ENCODE peak calls at places on chromosomes 3 and 15, in nine cellular contexts. N is heart left ventricle, J is neural progenitor cell, K is keratinocyte, H is mesendoderm, D is fibroblast of lung, R is cardiac muscle cell, F is heart right ventricle, V is gastrocnemius medialis. Y is an unnamed sample. For H3K4me1, the result is how much of the 10 kb centered on the place peaks cover.

GRCh38 chr3:97265237-97266005 is 451.0 kb downstream of the EPHA6 start:
- DNase-seq in N (no peak), J (no peak), K (no peak), H (no peak), D (no peak), R (no peak), F (no peak), V (no peak), Y (no peak)

GRCh38 chr3:58164916-58165821 is 45.6 kb downstream of the DNASE1L3 start:
- DNase-seq in N (no peak), J (peak), K (no peak), H (peak), D (no peak), R (peak), F (no peak), V (no peak), Y (no peak)

GRCh38 chr3:49362579-49362978 is 4.4 kb upstream of the GPX1 start:
- DNase-seq in N (peak), J (no peak), K (no peak), H (no peak), D (no peak), R (no peak), F (no peak), V (no peak), Y (no peak)

GRCh38 chr3:23800731-23801130 is 5.0 kb upstream of the UBE2E1 start:
- DNase-seq in N (no peak), J (no peak), K (no peak), H (no peak), D (peak), R (no peak), F (no peak), V (no peak), Y (no peak)

GRCh38 chr15:51162865-51163762 is 68.4 kb upstream of the TNFAIP8L3 start:
- DNase-seq in N (no peak), J (peak), K (peak), H (peak), D (peak), R (peak), F (peak), V (peak), Y (peak)

GRCh38 chr15:28099555-28100140 is 533 bp upstream of the OCA2 start:
- DNase-seq in N (no peak), J (no peak), K (no peak), H (no peak), D (no peak), R (no peak), F (no peak), V (no peak), Y (no peak)

GRCh38 chr3:11565492-11565891 is 78.2 kb downstream of the VGLL4 start:
- DNase-seq in N (no peak), J (no peak), K (no peak), H (no peak), D (no peak), R (no peak), F (no peak), V (no peak), Y (no peak)

GRCh38 chr3:53845103-53845880 is 927 bp downstream of the CHDH start:
- DNase-seq in N (no peak), J (peak), K (no peak), H (peak), D (peak), R (peak), F (peak), V (peak), Y (peak)

GRCh38 chr15:29822685-29823459 is 604 bp upstream of the TJP1 start:
- DNase-seq in N (peak), J (peak), K (no peak), H (peak), D (peak), R (peak), F (peak), V (peak), Y (no peak)

GRCh38 chr15:56232058-56232457 is 11.6 kb downstream of the RFX7 start:
- DNase-seq in N (no peak), J (no peak), K (no peak), H (peak), D (no peak), R (no peak), F (no peak), V (no peak), Y (no peak)

GRCh38 chr15:100902436-100903190 is 16.5 kb upstream of the LRRK1 start:
- DNase-seq in N (peak), J (no peak), K (peak), H (no peak), D (peak), R (no peak), F (peak), V (peak), Y (no peak)

GRCh38 chr15:38623744-38624143 is 59.1 kb upstream of the RASGRP1 start:
- DNase-seq in N (no peak), J (no peak), K (no peak), H (no peak), D (no peak), R (no peak), F (peak), V (peak), Y (no peak)

GRCh38 chr3:65787340-65787739 is 251.4 kb downstream of the MAGI1 start:
- DNase-seq in N (no peak), J (no peak), K (no peak), H (no peak), D (no peak), R (no peak), F (no peak), V (no peak), Y (no peak)

GRCh38 chr15:86311568-86312280 is 232.1 kb downstream of the AGBL1 start:
- DNase-seq in N (no peak), J (no peak), K (no peak), H (no peak), D (no peak), R (no peak), F (no peak), V (no peak), Y (no peak)

GRCh38 chr3:190382082-190382481 is 5.9 kb upstream of the CLDN16 start:
- DNase-seq in N (no peak), J (no peak), K (peak), H (no peak), D (peak), R (no peak), F (no peak), V (no peak), Y (no peak)

GRCh38 chr15:80423215-80423614 is 19.0 kb downstream of the ARNT2 start:
- DNase-seq in N (no peak), J (no peak), K (no peak), H (no peak), D (peak), R (no peak), F (no peak), V (no peak), Y (no peak)

DNA sequence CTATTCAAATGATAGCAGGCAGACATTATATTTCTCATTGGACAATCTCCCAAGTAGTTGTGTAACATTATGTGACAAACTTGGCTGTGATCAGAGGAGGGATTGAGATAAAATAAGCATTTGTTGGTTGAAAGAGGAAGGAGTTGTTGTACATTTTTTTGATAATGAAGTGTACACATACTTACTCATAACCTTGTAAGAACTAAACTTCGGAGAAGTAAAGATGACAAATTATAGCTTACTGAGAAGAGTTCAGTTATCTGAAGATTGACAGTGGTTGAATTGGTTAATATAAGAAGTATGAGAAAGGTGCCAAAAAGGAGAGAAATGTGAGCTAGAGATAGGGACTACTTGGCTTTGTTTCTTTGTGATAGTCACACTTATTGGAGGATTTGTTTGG is 32.6 kb downstream of the STT3B start:
- DNase-seq in N (no peak), J (no peak), K (no peak), H (no peak), D (no peak), R (no peak), F (no peak), V (no peak), Y (no peak)
- H3K4me3 ChIP-seq in N (no peak), J (no peak), K (no peak), H (no peak), D (no peak), R (no peak), F (no peak), V (no peak), Y (no peak)

DNA sequence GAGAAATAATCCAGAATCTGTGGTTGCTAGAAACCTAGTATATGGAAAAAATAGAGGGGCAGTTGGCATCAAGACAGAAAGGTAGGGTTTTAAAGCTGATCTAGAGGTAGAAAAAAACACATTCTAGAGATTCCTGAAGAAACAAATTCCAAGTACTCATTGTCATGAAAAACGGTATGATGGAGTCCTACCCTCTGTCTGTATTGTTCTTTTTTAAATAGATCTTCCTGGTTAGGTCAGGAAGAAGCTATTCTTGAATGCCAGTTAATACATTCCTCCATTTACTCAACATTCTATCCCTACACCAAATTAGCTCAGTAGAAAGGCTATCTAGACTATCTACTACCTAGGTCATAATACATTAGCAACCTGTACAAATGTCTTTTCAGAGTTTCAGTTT is 364.7 kb downstream of the FHIT start:
- DNase-seq in N (no peak), J (no peak), K (no peak), H (peak), D (no peak), R (no peak), F (no peak), V (no peak), Y (peak)
- H3K27ac ChIP-seq in N (no peak), J (no peak), K (no peak), H (no peak), D (no peak), R (no peak), F (no peak), V (no peak), Y (no peak)

GRCh38 chr3:183114779-183115178 is 15.5 kb upstream of the MCCC1 start:
- DNase-seq in N (no peak), J (peak), K (no peak), H (peak), D (no peak), R (no peak), F (no peak), V (no peak), Y (no peak)
- H3K4me1 ChIP-seq in N (under half), J (under half), K (under half), H (under half), D (under half), R (under half), F (under half), V (under half), Y (under half)

GRCh38 chr3:73523661-73524060 is 101.1 kb downstream of the PDZRN3 start:
- DNase-seq in N (no peak), J (no peak), K (no peak), H (no peak), D (no peak), R (no peak), F (no peak), V (no peak), Y (no peak)

GRCh38 chr3:73520931-73521461 is 103.7 kb downstream of the PDZRN3 start:
- DNase-seq in N (no peak), J (no peak), K (no peak), H (no peak), D (peak), R (no peak), F (no peak), V (peak), Y (no peak)

GRCh38 chr3:73525591-73525990 is 99.2 kb downstream of the PDZRN3 start:
- DNase-seq in N (no peak), J (no peak), K (no peak), H (no peak), D (no peak), R (no peak), F (no peak), V (no peak), Y (no peak)

GRCh38 chr3:73516656-73517055 is 108.1 kb downstream of the PDZRN3 start:
- DNase-seq in N (no peak), J (no peak), K (no peak), H (no peak), D (peak), R (no peak), F (no peak), V (peak), Y (no peak)

DNA sequence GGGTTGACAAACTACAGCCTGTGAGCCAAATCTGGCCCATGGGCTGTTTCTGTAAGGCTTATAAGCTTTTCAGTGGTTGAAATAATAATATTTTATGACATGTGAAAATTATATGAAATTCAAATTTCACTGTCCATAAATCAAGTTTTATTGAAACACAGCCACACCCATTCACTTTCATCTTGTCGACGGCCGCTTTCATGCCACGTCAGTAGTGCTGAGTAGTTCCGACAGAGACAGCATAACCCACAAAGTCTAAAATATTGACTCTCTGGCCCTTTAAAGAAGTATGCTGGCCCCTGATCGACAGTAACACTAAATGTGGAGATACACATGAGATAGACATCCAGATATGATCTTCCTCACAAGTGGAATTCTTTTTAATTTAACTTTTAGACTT is 102.8 kb downstream of the PDZRN3 start:
- DNase-seq in N (no peak), J (no peak), K (no peak), H (no peak), D (no peak), R (no peak), F (no peak), V (no peak), Y (no peak)
- H3K4me3 ChIP-seq in N (no peak), J (no peak), K (no peak), H (no peak), D (no peak), R (no peak), F (no peak), V (no peak), Y (no peak)

GRCh38 chr15:61157933-61158332 is 71.2 kb downstream of the RORA start:
- DNase-seq in N (peak), J (no peak), K (no peak), H (no peak), D (peak), R (no peak), F (peak), V (peak), Y (no peak)
- H3K27ac ChIP-seq in N (peak), J (no peak), K (no peak), H (no peak), D (no peak), R (no peak), F (no peak), V (peak), Y (no peak)

GRCh38 chr3:188157407-188157806 is 3.5 kb downstream of the LPP start:
- DNase-seq in N (no peak), J (no peak), K (no peak), H (no peak), D (no peak), R (no peak), F (no peak), V (no peak), Y (no peak)

GRCh38 chr3:188158731-188159355 is 4.9 kb downstream of the LPP start:
- DNase-seq in N (no peak), J (no peak), K (no peak), H (no peak), D (no peak), R (no peak), F (no peak), V (no peak), Y (no peak)

GRCh38 chr3:188157971-188158370 is 4.0 kb downstream of the LPP start:
- DNase-seq in N (no peak), J (no peak), K (no peak), H (no peak), D (no peak), R (no peak), F (no peak), V (no peak), Y (no peak)

GRCh38 chr3:188164248-188164687 is 10.3 kb downstream of the LPP start:
- DNase-seq in N (no peak), J (no peak), K (no peak), H (no peak), D (no peak), R (no peak), F (no peak), V (no peak), Y (no peak)

DNA sequence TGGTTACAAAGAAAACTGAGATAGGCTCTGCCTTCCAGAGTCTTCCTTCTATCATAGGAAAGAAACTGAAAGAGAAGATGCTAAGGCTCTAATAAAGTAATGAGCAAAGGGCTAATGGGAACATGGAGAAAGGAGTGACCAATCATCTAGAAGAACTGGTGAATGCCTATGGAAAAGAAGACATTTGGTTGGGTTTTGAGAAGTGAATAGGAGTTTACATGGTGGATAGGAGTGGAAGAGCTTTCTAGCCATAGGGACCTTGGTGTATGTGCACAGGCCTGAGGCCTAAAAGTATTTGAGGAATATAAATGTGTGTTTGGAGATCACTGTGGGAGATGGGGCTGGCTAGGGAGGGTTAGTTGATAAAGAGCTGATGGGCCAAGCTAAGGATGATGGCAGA is 6.8 kb downstream of the LPP start:
- DNase-seq in N (no peak), J (no peak), K (no peak), H (no peak), D (no peak), R (no peak), F (no peak), V (no peak), Y (no peak)
- H3K4me1 ChIP-seq in N (under half), J (under half), K (under half), H (under half), D (under half), R (under half), F (under half), V (half or more), Y (under half)

GRCh38 chr3:141929341-141929995 is 53.0 kb downstream of the ATP1B3 start:
- DNase-seq in N (no peak), J (no peak), K (no peak), H (no peak), D (no peak), R (no peak), F (no peak), V (no peak), Y (no peak)
- H3K4me3 ChIP-seq in N (no peak), J (no peak), K (no peak), H (no peak), D (no peak), R (no peak), F (no peak), V (no peak), Y (no peak)

GRCh38 chr15:45026646-45027045 is 3.7 kb downstream of the SORD start:
- DNase-seq in N (no peak), J (no peak), K (no peak), H (peak), D (no peak), R (peak), F (no peak), V (no peak), Y (no peak)

GRCh38 chr15:45022871-45023658 is at the start of gene SORD:
- DNase-seq in N (peak), J (peak), K (peak), H (peak), D (peak), R (peak), F (peak), V (peak), Y (peak)

GRCh38 chr15:45023659-45024320 is 795 bp downstream of the SORD start:
- DNase-seq in N (no peak), J (peak), K (no peak), H (peak), D (peak), R (peak), F (no peak), V (no peak), Y (no peak)

GRCh38 chr15:45027220-45027619 is 4.2 kb downstream of the SORD start:
- DNase-seq in N (no peak), J (no peak), K (no peak), H (peak), D (no peak), R (peak), F (no peak), V (no peak), Y (no peak)

DNA sequence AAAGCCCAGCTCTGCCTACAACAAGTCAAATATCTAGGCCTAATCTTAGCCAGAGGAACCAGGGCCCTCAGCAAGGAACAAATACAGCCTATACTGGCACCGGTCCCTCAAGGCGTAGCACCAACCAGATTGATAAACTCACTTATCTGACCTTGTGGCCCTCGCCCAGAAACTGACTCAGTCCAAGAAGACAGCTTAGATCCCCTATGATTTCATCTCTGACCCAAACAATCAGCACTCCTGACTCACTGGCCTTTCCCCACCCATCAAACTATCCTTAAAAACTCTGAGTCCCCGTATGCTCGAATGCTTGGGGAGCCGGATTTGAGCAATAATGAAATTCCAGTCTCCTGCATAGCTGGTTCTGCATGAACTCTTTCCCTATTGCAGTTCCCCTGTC is 1.7 kb upstream of the SORD start:
- DNase-seq in N (no peak), J (no peak), K (no peak), H (no peak), D (no peak), R (no peak), F (no peak), V (no peak), Y (no peak)
- H3K27ac ChIP-seq in N (no peak), J (no peak), K (no peak), H (no peak), D (no peak), R (no peak), F (no peak), V (no peak), Y (no peak)

GRCh38 chr3:32841875-32842505 is 24.2 kb downstream of the TRIM71 start:
- DNase-seq in N (no peak), J (no peak), K (no peak), H (no peak), D (no peak), R (no peak), F (no peak), V (no peak), Y (no peak)

GRCh38 chr3:32842531-32842931 is 24.7 kb downstream of the TRIM71 start:
- DNase-seq in N (no peak), J (no peak), K (no peak), H (peak), D (no peak), R (no peak), F (no peak), V (no peak), Y (no peak)

GRCh38 chr3:32840086-32840841 is 22.5 kb downstream of the TRIM71 start:
- DNase-seq in N (no peak), J (peak), K (no peak), H (peak), D (no peak), R (no peak), F (no peak), V (no peak), Y (no peak)

GRCh38 chr3:32839714-32840085 is 21.9 kb downstream of the TRIM71 start:
- DNase-seq in N (no peak), J (no peak), K (no peak), H (no peak), D (no peak), R (no peak), F (no peak), V (no peak), Y (no peak)

DNA sequence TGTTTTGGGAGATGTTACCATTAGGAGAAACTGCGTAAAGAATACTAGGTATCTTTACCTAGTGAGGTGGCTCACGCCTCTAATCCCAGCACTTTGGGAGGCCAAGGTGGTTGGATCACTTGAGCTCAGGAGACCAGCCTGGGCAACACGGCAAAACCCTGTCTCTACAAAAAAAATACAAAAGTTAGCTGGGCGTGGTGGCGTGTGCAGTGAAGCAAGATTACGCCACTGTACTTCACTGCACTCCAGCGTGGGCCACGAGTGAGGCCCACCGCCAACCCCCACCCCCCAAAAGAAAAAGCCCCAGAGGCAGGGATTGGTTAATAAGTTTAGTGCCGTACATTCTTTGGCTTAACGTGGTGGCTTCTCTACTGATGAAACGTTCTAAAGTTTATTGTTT is 23.5 kb downstream of the TRIM71 start:
- DNase-seq in N (no peak), J (no peak), K (no peak), H (no peak), D (no peak), R (no peak), F (no peak), V (no peak), Y (no peak)
- H3K4me1 ChIP-seq in N (under half), J (half or more), K (under half), H (under half), D (under half), R (under half), F (under half), V (under half), Y (under half)